ENCODE peak calls at places on chromosomes 7 and 10, in six cellular contexts. One of them, this sample, is unnamed. For H3K4me1, the result is how much of the 10 kb centered on the place peaks cover.

GRCh38 chr10:77949167-77949566 is 22.6 kb upstream of the DLG5 start:
- DNase-seq in body of pancreas: no peak
- DNase-seq in HCT116: peak
- DNase-seq in aorta: no peak
- DNase-seq in colonic mucosa: no peak
- DNase-seq in GM23248: peak
- DNase-seq in this sample: no peak

GRCh38 chr10:110311357-110311949 is 6.7 kb upstream of the SMNDC1 start:
- DNase-seq in body of pancreas: peak
- DNase-seq in HCT116: peak
- DNase-seq in aorta: no peak
- DNase-seq in colonic mucosa: peak
- DNase-seq in GM23248: peak
- DNase-seq in this sample: no peak

GRCh38 chr10:89653410-89653828 is 8.4 kb upstream of the PANK1 start:
- DNase-seq in body of pancreas: no peak
- DNase-seq in HCT116: no peak
- DNase-seq in aorta: no peak
- DNase-seq in colonic mucosa: no peak
- DNase-seq in GM23248: no peak
- DNase-seq in this sample: no peak

GRCh38 chr10:9230625-9231024 is 1176.1 kb downstream of the GATA3 start:
- DNase-seq in body of pancreas: no peak
- DNase-seq in HCT116: no peak
- DNase-seq in aorta: no peak
- DNase-seq in colonic mucosa: no peak
- DNase-seq in GM23248: no peak
- DNase-seq in this sample: no peak

GRCh38 chr7:43456200-43456599 is 126.7 kb upstream of the STK17A start:
- DNase-seq in body of pancreas: no peak
- DNase-seq in HCT116: no peak
- DNase-seq in aorta: no peak
- DNase-seq in colonic mucosa: no peak
- DNase-seq in GM23248: no peak
- DNase-seq in this sample: no peak

GRCh38 chr10:97102441-97102840 is 83.3 kb downstream of the SLIT1 start:
- DNase-seq in body of pancreas: no peak
- DNase-seq in HCT116: no peak
- DNase-seq in aorta: no peak
- DNase-seq in colonic mucosa: no peak
- DNase-seq in GM23248: no peak
- DNase-seq in this sample: no peak

GRCh38 chr7:26156454-26157365 is 4.7 kb downstream of the NFE2L3 start:
- DNase-seq in body of pancreas: no peak
- DNase-seq in HCT116: peak
- DNase-seq in aorta: no peak
- DNase-seq in colonic mucosa: no peak
- DNase-seq in GM23248: peak
- DNase-seq in this sample: no peak

GRCh38 chr7:123616244-123616643 is 14.6 kb downstream of the ASB15 start:
- DNase-seq in body of pancreas: no peak
- DNase-seq in HCT116: no peak
- DNase-seq in aorta: no peak
- DNase-seq in colonic mucosa: no peak
- DNase-seq in GM23248: peak
- DNase-seq in this sample: no peak

GRCh38 chr7:118148930-118149329 is 35.0 kb upstream of the LSM8 start:
- DNase-seq in body of pancreas: no peak
- DNase-seq in HCT116: no peak
- DNase-seq in aorta: no peak
- DNase-seq in colonic mucosa: no peak
- DNase-seq in GM23248: peak
- DNase-seq in this sample: no peak

GRCh38 chr7:47738563-47739166 is 156.8 kb upstream of the TNS3 start:
- DNase-seq in body of pancreas: no peak
- DNase-seq in HCT116: no peak
- DNase-seq in aorta: no peak
- DNase-seq in colonic mucosa: no peak
- DNase-seq in GM23248: no peak
- DNase-seq in this sample: no peak

GRCh38 chr10:14750900-14751575 is 23.7 kb downstream of the FAM107B start:
- DNase-seq in body of pancreas: no peak
- DNase-seq in HCT116: no peak
- DNase-seq in aorta: no peak
- DNase-seq in colonic mucosa: no peak
- DNase-seq in GM23248: no peak
- DNase-seq in this sample: no peak

GRCh38 chr10:11898372-11899066 is 75.4 kb downstream of the PROSER2 start:
- DNase-seq in body of pancreas: peak
- DNase-seq in HCT116: peak
- DNase-seq in aorta: peak
- DNase-seq in colonic mucosa: no peak
- DNase-seq in GM23248: no peak
- DNase-seq in this sample: peak

GRCh38 chr10:26621889-26622681 is 75.4 kb upstream of the PDSS1 start:
- DNase-seq in body of pancreas: peak
- DNase-seq in HCT116: no peak
- DNase-seq in aorta: peak
- DNase-seq in colonic mucosa: peak
- DNase-seq in GM23248: peak
- DNase-seq in this sample: peak

GRCh38 chr7:27161214-27161720 is 4.1 kb downstream of the HOXA9 start:
- DNase-seq in body of pancreas: peak
- DNase-seq in HCT116: no peak
- DNase-seq in aorta: peak
- DNase-seq in colonic mucosa: peak
- DNase-seq in GM23248: peak
- DNase-seq in this sample: peak

GRCh38 chr7:122487131-122487530 is 182.6 kb upstream of the FEZF1 start:
- DNase-seq in body of pancreas: no peak
- DNase-seq in HCT116: no peak
- DNase-seq in aorta: no peak
- DNase-seq in colonic mucosa: no peak
- DNase-seq in GM23248: peak
- DNase-seq in this sample: no peak

GRCh38 chr7:101537935-101538595 is 91.0 kb downstream of the MYL10 start:
- DNase-seq in body of pancreas: no peak
- DNase-seq in HCT116: no peak
- DNase-seq in aorta: no peak
- DNase-seq in colonic mucosa: no peak
- DNase-seq in GM23248: no peak
- DNase-seq in this sample: no peak

GRCh38 chr7:150370612-150371071 is 2.0 kb downstream of the REPIN1 start:
- DNase-seq in body of pancreas: no peak
- DNase-seq in HCT116: no peak
- DNase-seq in aorta: no peak
- DNase-seq in colonic mucosa: no peak
- DNase-seq in GM23248: peak
- DNase-seq in this sample: no peak
- H3K4me1 ChIP-seq in body of pancreas: half or more
- H3K4me1 ChIP-seq in HCT116: under half
- H3K4me1 ChIP-seq in aorta: under half
- H3K4me1 ChIP-seq in colonic mucosa: under half
- H3K4me1 ChIP-seq in GM23248: under half
- H3K4me1 ChIP-seq in this sample: under half

GRCh38 chr10:5033061-5033770 is 29.6 kb upstream of the AKR1C2 start:
- DNase-seq in body of pancreas: no peak
- DNase-seq in HCT116: no peak
- DNase-seq in aorta: no peak
- DNase-seq in colonic mucosa: no peak
- DNase-seq in GM23248: peak
- DNase-seq in this sample: no peak
- H3K27ac ChIP-seq in body of pancreas: no peak
- H3K27ac ChIP-seq in HCT116: no peak
- H3K27ac ChIP-seq in aorta: no peak
- H3K27ac ChIP-seq in colonic mucosa: no peak
- H3K27ac ChIP-seq in GM23248: peak
- H3K27ac ChIP-seq in this sample: no peak

GRCh38 chr10:86682675-86683074 is 14.4 kb downstream of the LDB3 start:
- DNase-seq in body of pancreas: no peak
- DNase-seq in HCT116: no peak
- DNase-seq in aorta: no peak
- DNase-seq in colonic mucosa: no peak
- DNase-seq in GM23248: no peak
- DNase-seq in this sample: no peak

GRCh38 chr10:86681722-86682386 is 13.5 kb downstream of the LDB3 start:
- DNase-seq in body of pancreas: no peak
- DNase-seq in HCT116: no peak
- DNase-seq in aorta: no peak
- DNase-seq in colonic mucosa: no peak
- DNase-seq in GM23248: no peak
- DNase-seq in this sample: no peak

GRCh38 chr10:86684305-86684704 is 16.0 kb downstream of the LDB3 start:
- DNase-seq in body of pancreas: no peak
- DNase-seq in HCT116: no peak
- DNase-seq in aorta: peak
- DNase-seq in colonic mucosa: no peak
- DNase-seq in GM23248: peak
- DNase-seq in this sample: no peak

GRCh38 chr10:86678999-86679792 is 10.9 kb downstream of the LDB3 start:
- DNase-seq in body of pancreas: no peak
- DNase-seq in HCT116: no peak
- DNase-seq in aorta: peak
- DNase-seq in colonic mucosa: peak
- DNase-seq in GM23248: no peak
- DNase-seq in this sample: no peak

DNA sequence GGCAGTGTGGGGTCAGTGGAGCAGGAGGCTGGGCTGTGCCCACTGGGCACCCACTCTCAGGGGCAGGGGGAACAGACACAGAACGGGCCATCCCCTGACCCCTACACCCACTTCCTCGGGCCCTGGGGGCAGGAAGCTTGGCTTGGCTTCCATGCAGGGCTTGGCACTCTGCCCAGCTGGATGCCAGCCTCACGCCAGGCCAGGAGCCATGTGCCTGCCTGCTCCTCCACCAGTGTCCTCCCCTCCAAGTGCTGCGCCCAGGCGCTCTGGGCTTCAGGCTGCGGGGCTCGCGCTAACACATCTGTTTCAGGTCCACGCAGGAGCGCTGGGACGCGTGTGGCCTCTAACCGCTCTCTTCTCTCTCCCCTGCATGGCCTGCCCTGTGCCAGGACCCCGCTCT is 12.7 kb downstream of the LDB3 start:
- DNase-seq in body of pancreas: peak
- DNase-seq in HCT116: no peak
- DNase-seq in aorta: peak
- DNase-seq in colonic mucosa: no peak
- DNase-seq in GM23248: no peak
- DNase-seq in this sample: no peak
- H3K4me3 ChIP-seq in body of pancreas: no peak
- H3K4me3 ChIP-seq in HCT116: no peak
- H3K4me3 ChIP-seq in aorta: no peak
- H3K4me3 ChIP-seq in colonic mucosa: no peak
- H3K4me3 ChIP-seq in GM23248: no peak
- H3K4me3 ChIP-seq in this sample: no peak

GRCh38 chr10:119638982-119639381 is 12.2 kb upstream of the BAG3 start:
- DNase-seq in body of pancreas: no peak
- DNase-seq in HCT116: no peak
- DNase-seq in aorta: no peak
- DNase-seq in colonic mucosa: no peak
- DNase-seq in GM23248: no peak
- DNase-seq in this sample: no peak
- H3K4me1 ChIP-seq in body of pancreas: under half
- H3K4me1 ChIP-seq in HCT116: under half
- H3K4me1 ChIP-seq in aorta: under half
- H3K4me1 ChIP-seq in colonic mucosa: under half
- H3K4me1 ChIP-seq in GM23248: under half
- H3K4me1 ChIP-seq in this sample: under half

GRCh38 chr10:103889121-103889720 is 28.8 kb downstream of the STN1 start:
- DNase-seq in body of pancreas: no peak
- DNase-seq in HCT116: no peak
- DNase-seq in aorta: no peak
- DNase-seq in colonic mucosa: no peak
- DNase-seq in GM23248: no peak
- DNase-seq in this sample: no peak
- H3K27ac ChIP-seq in body of pancreas: peak
- H3K27ac ChIP-seq in HCT116: peak
- H3K27ac ChIP-seq in aorta: peak
- H3K27ac ChIP-seq in colonic mucosa: peak
- H3K27ac ChIP-seq in GM23248: no peak
- H3K27ac ChIP-seq in this sample: peak

DNA sequence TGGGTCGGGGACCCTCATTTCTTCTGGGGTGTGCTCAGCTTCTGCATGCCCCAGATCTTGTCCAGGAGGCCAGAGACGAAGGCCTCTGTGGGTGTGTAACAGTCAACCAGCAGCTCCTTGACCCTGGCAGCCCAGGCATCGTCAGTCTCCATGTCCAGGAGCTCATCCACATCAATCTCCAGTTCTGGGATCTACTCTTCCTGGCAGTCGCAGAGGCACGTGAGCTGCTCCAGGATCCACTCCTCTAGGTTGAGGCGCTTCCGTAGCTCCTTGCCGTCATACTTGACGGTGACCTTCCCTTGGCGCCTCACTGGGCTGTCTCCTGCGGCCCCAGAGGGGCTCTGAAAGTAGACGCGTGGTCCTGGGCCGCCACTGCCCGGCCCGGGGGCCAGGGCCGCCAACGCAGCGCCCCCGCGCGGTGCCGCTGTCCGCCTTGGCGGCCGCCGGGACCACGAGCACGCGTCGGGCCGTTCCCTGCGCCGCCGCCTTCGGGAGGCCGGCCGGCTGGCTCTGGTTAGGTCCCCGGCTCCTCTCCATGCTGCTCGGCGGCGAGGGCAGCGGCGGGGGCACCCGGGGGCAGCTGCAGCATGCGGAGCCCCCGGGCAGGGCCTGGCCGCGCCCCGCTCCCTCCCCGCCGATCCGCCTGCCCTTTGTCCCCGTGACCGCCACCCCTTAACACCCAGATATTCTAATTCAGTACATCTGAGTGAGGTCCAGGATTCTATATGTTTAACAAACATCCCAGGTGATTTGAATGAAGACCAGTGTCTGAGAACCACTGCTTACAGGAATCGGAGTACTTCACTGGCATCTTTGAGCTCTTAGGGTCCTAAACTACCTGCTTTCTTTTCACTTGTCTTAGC is 170.5 kb downstream of the SEPTIN7 start:
- DNase-seq in body of pancreas: no peak
- DNase-seq in HCT116: no peak
- DNase-seq in aorta: no peak
- DNase-seq in colonic mucosa: no peak
- DNase-seq in GM23248: peak
- DNase-seq in this sample: no peak
- H3K4me3 ChIP-seq in body of pancreas: no peak
- H3K4me3 ChIP-seq in HCT116: no peak
- H3K4me3 ChIP-seq in aorta: no peak
- H3K4me3 ChIP-seq in colonic mucosa: peak
- H3K4me3 ChIP-seq in GM23248: no peak
- H3K4me3 ChIP-seq in this sample: peak